ENCODE peak calls at places on chromosomes 5 and 9, in six cellular contexts. U, K, Y, E, Q and I are unnamed samples.
A peak's percentile ranks its signal among the peaks of the same experiment; 100 is the strongest.

GRCh38 chr5:68287976-68288755 is 72.6 kb downstream of the PIK3R1 start:
- DNase-seq in K (peak; percentile 84), U (peak; percentile 8), Y (peak; percentile 85), E (peak; percentile 84), Q (peak; percentile 87), I (peak; percentile 81)

GRCh38 chr5:919356-920000 is 26.8 kb downstream of the TRIP13 start:
- DNase-seq in E (no peak), K (no peak), Y (no peak), U (no peak), Q (no peak), I (no peak)

GRCh38 chr9:15722888-15723287 is 170.0 kb downstream of the CCDC171 start:
- DNase-seq in E (no peak), Q (no peak), Y (no peak), U (no peak), K (peak; percentile 82), I (peak; percentile 43)

GRCh38 chr5:176578391-176578808 is 29.3 kb downstream of the CDHR2 start:
- DNase-seq in K (peak; percentile 79), E (peak; percentile 55), U (peak; percentile 6), Q (no peak), Y (no peak), I (peak; percentile 95)

GRCh38 chr5:53378590-53379247 is 101.7 kb upstream of the FST start:
- DNase-seq in Y (no peak), U (no peak), E (no peak), Q (no peak), K (no peak), I (no peak)

GRCh38 chr5:40616791-40617190 is 62.9 kb upstream of the PTGER4 start:
- DNase-seq in U (no peak), Y (no peak), K (no peak), E (no peak), Q (no peak), I (no peak)

GRCh38 chr9:14238518-14238917 is 75.4 kb downstream of the NFIB start:
- DNase-seq in K (peak; percentile 15), E (no peak), U (no peak), Y (no peak), Q (no peak), I (no peak)

GRCh38 chr9:29697011-29697410 is 2123.7 kb upstream of the C9orf72 start:
- DNase-seq in Y (no peak), E (no peak), U (no peak), K (no peak), Q (no peak), I (no peak)

GRCh38 chr9:124008855-124009834 is 2.4 kb upstream of the LHX2 start:
- DNase-seq in U (no peak), K (peak; percentile 86), Y (peak; percentile 47), E (no peak), Q (no peak), I (peak; percentile 84)

GRCh38 chr5:178588769-178589168 is 1.4 kb downstream of the COL23A1 start:
- DNase-seq in Y (no peak), K (no peak), U (no peak), E (no peak), Q (no peak), I (peak; percentile 50)

GRCh38 chr5:2556375-2556966 is 195.0 kb downstream of the IRX2 start:
- DNase-seq in Y (no peak), E (no peak), U (no peak), K (no peak), Q (no peak), I (no peak)

GRCh38 chr9:128421474-128422010 is 885 bp downstream of the CERCAM start:
- DNase-seq in K (no peak), Y (no peak), E (no peak), Q (peak; percentile 64), U (no peak), I (peak; percentile 76)

GRCh38 chr9:128420060-128420650 is 502 bp upstream of the CERCAM start:
- DNase-seq in E (peak; percentile 77), Q (peak; percentile 84), U (peak; percentile 24), K (peak; percentile 80), Y (peak; percentile 84), I (peak; percentile 93)

GRCh38 chr9:128416432-128417019 is 4.1 kb upstream of the CERCAM start:
- DNase-seq in Q (no peak), U (no peak), Y (no peak), K (no peak), E (peak; percentile 44), I (peak; percentile 26)

GRCh38 chr9:128420651-128421473 is at the start of gene CERCAM:
- DNase-seq in K (peak; percentile 81), E (peak; percentile 64), U (peak; percentile 12), Q (peak; percentile 70), Y (peak; percentile 80), I (peak; percentile 96)

GRCh38 chr9:128419061-128419925 is 1.4 kb upstream of the CERCAM start:
- DNase-seq in E (no peak), Q (no peak), Y (no peak), K (peak; percentile 22), U (no peak), I (peak; percentile 66)
- H3K4me3 ChIP-seq in E (no peak overlapping the region), Q (peak overlapping the region; percentile 81), Y (peak overlapping the region; percentile 80), K (no peak overlapping the region), U (peak overlapping the region; percentile 61), I (peak overlapping the region; percentile 78)

DNA sequence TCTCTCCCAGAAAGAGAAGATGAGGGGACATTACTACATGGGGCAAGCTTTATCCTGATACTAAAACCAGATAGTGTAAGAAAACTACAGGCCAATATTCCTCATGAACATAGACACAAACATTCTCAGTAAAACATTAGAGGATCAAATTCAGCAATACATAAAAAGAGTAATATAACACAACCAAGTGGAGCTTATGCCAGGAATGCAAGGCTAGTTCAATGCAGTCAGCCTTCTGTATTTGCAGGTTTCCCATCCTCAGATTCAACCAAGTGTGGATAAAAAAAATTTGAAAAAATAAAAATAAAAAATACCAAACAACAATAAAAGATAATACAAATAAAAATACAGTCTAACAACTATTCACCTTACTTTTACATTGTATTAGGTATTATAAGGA is 31.3 kb downstream of the CCDC69 start:
- DNase-seq in E (peak; percentile 45), Y (no peak), Q (no peak), K (no peak), U (no peak), I (no peak)
- H3K36me3 ChIP-seq in E (peaks cover 83% of the 10 kb centered on the region), Y (peaks cover 7% of the 10 kb centered on the region), Q (peaks cover 24% of the 10 kb centered on the region), K (no peaks in the 10 kb centered on the region), U (peaks cover 27% of the 10 kb centered on the region), I (no peaks in the 10 kb centered on the region)

GRCh38 chr5:180647941-180648500 is 1.4 kb downstream of the FLT4 start:
- DNase-seq in E (no peak), U (no peak), Q (no peak), K (no peak), Y (no peak), I (peak; percentile 58)
- H3K4me3 ChIP-seq in E (no peak overlapping the region), U (no peak overlapping the region), Q (peak overlapping the region; percentile 59), K (no peak overlapping the region), Y (no peak overlapping the region), I (no peak overlapping the region)

DNA sequence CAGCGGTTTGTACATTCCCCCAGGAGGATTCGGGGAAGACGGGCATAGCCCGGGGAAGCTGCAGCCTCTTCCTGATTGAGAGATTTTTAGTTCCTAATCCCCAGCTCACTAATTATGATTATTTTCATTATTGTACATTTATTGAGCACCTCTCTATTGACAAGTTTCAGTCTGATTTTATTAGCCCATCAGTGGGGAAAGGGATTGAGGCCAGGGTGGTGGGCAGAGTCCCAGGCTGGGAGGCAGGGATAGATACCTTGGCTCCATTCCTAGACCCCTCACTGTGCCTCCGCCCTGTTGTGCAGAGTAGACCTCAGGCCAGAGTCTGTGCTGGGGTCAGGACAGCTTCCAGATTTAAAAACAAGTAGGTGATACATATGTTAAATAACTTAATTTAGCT is 27.2 kb downstream of the TCOF1 start:
- DNase-seq in Q (no peak), E (no peak), U (no peak), K (no peak), Y (no peak), I (no peak)
- H3K36me3 ChIP-seq in Q (peaks cover 100% of the 10 kb centered on the region), E (peaks cover 100% of the 10 kb centered on the region), U (peaks cover 79% of the 10 kb centered on the region), K (peaks cover 4% of the 10 kb centered on the region), Y (peaks cover 68% of the 10 kb centered on the region), I (peaks cover 72% of the 10 kb centered on the region)

GRCh38 chr5:115096034-115096769 is 73.5 kb downstream of the TRIM36 start:
- DNase-seq in Y (no peak), Q (no peak), U (no peak), K (no peak), E (no peak), I (no peak)
- H3K4me3 ChIP-seq in Y (no peak overlapping the region), Q (no peak overlapping the region), U (no peak overlapping the region), K (no peak overlapping the region), E (no peak overlapping the region), I (no peak overlapping the region)

GRCh38 chr9:72807765-72808445 is 144.9 kb downstream of the ALDH1A1 start:
- DNase-seq in E (peak; percentile 6), U (no peak), K (no peak), Q (no peak), Y (no peak), I (peak; percentile 31)

GRCh38 chr9:72812622-72813111 is 140.2 kb downstream of the ALDH1A1 start:
- DNase-seq in Q (no peak), U (no peak), E (no peak), K (no peak), Y (no peak), I (no peak)

GRCh38 chr9:72813544-72813943 is 139.3 kb downstream of the ALDH1A1 start:
- DNase-seq in Q (no peak), E (no peak), U (no peak), K (no peak), Y (no peak), I (no peak)

GRCh38 chr9:72808446-72808768 is 144.4 kb downstream of the ALDH1A1 start:
- DNase-seq in K (no peak), E (no peak), U (no peak), Q (no peak), Y (no peak), I (no peak)

GRCh38 chr9:72809586-72809985 is 143.3 kb downstream of the ALDH1A1 start:
- DNase-seq in Y (no peak), U (no peak), Q (no peak), E (no peak), K (no peak), I (no peak)
- H3K36me3 ChIP-seq in Y (no peaks in the 10 kb centered on the region), U (no peaks in the 10 kb centered on the region), Q (no peaks in the 10 kb centered on the region), E (no peaks in the 10 kb centered on the region), K (no peaks in the 10 kb centered on the region), I (no peaks in the 10 kb centered on the region)

GRCh38 chr5:173239233-173239593 is 4.2 kb upstream of the NKX2-5 start:
- DNase-seq in Y (no peak), E (no peak), U (no peak), Q (no peak), K (no peak), I (peak; percentile 46)

GRCh38 chr5:173238312-173239232 is 3.6 kb upstream of the NKX2-5 start:
- DNase-seq in K (peak; percentile 74), Y (no peak), E (no peak), Q (no peak), U (no peak), I (peak; percentile 81)

GRCh38 chr5:173236531-173237501 is 1.8 kb upstream of the NKX2-5 start:
- DNase-seq in Y (no peak), K (peak; percentile 60), E (no peak), U (no peak), Q (no peak), I (peak; percentile 63)

GRCh38 chr5:173235499-173236394 is 741 bp upstream of the NKX2-5 start:
- DNase-seq in K (peak; percentile 52), U (no peak), Y (no peak), Q (no peak), E (no peak), I (peak; percentile 68)

GRCh38 chr5:173237821-173238220 is 2.8 kb upstream of the NKX2-5 start:
- DNase-seq in Q (no peak), E (no peak), Y (no peak), K (peak; percentile 51), U (no peak), I (peak; percentile 70)
- H3K4me3 ChIP-seq in Q (peak overlapping the region; percentile 49), E (no peak overlapping the region), Y (no peak overlapping the region), K (no peak overlapping the region), U (no peak overlapping the region), I (no peak overlapping the region)